ENCODE peak calls at places on chromosome 15, in nine cellular contexts. O, U, Y, G, W, C, N, E and I are unnamed samples. For H3K4me1 and H3K9me3, the result is how much of the 10 kb centered on the place peaks cover.

GRCh38 chr15:77063249-77063648 is 7.7 kb downstream of the TSPAN3 start:
- DNase-seq in G (no peak), O (no peak), W (no peak), Y (no peak), N (no peak), U (no peak), E (no peak), C (no peak), I (no peak)

GRCh38 chr15:66963710-66964109 is 101.7 kb upstream of the SMAD3 start:
- DNase-seq in G (peak), C (no peak), E (no peak), Y (no peak), U (no peak), N (no peak), W (no peak), O (no peak), I (no peak)

GRCh38 chr15:56168394-56168793 is 75.3 kb downstream of the RFX7 start:
- DNase-seq in O (no peak), G (no peak), E (no peak), U (no peak), N (no peak), C (no peak), W (no peak), Y (no peak), I (no peak)

GRCh38 chr15:89666147-89666857 is 11.0 kb upstream of the KIF7 start:
- DNase-seq in G (no peak), E (no peak), Y (no peak), O (no peak), U (no peak), C (no peak), W (peak), N (no peak), I (no peak)

GRCh38 chr15:67884009-67884408 is 44.2 kb upstream of the RNU6-1 start:
- DNase-seq in N (no peak), Y (no peak), W (no peak), C (no peak), U (no peak), G (no peak), E (no peak), O (no peak), I (no peak)

GRCh38 chr15:51121118-51121517 is 26.4 kb upstream of the TNFAIP8L3 start:
- DNase-seq in U (peak), E (peak), Y (no peak), O (no peak), W (peak), C (no peak), G (peak), N (no peak), I (no peak)

GRCh38 chr15:95996494-95996893 is 334.0 kb upstream of the NR2F2 start:
- DNase-seq in O (no peak), N (no peak), Y (no peak), U (no peak), E (no peak), G (no peak), W (no peak), C (no peak), I (no peak)

GRCh38 chr15:60804986-60805949 is 326.3 kb upstream of the ICE2 start:
- DNase-seq in W (no peak), N (no peak), C (no peak), G (no peak), U (peak), Y (no peak), E (no peak), O (peak), I (no peak)

GRCh38 chr15:22949074-22949547 is 31.1 kb downstream of the CYFIP1 start:
- DNase-seq in N (peak), C (no peak), Y (peak), E (no peak), G (peak), U (no peak), O (no peak), W (peak), I (no peak)

GRCh38 chr15:68206711-68207151 is 1.6 kb upstream of the CALML4 start:
- DNase-seq in N (no peak), C (peak), E (no peak), G (no peak), W (no peak), O (no peak), Y (no peak), U (no peak), I (peak)

GRCh38 chr15:23075927-23076326 is 36.6 kb upstream of the TUBGCP5 start:
- DNase-seq in U (no peak), W (no peak), O (no peak), G (no peak), N (no peak), Y (no peak), C (no peak), E (no peak), I (no peak)

GRCh38 chr15:69394556-69395282 is 19.4 kb upstream of the KIF23 start:
- DNase-seq in C (peak), O (peak), W (peak), E (peak), G (peak), N (peak), U (peak), Y (peak), I (peak)

GRCh38 chr15:99267957-99268356 is 16.7 kb downstream of the LRRC28 start:
- DNase-seq in E (no peak), N (no peak), G (no peak), U (no peak), Y (no peak), W (no peak), O (no peak), C (no peak), I (no peak)

GRCh38 chr15:59191855-59192237 is 14.8 kb upstream of the LDHAL6B start:
- DNase-seq in G (no peak), W (no peak), C (no peak), O (no peak), N (no peak), Y (no peak), U (peak), E (no peak), I (no peak)

DNA sequence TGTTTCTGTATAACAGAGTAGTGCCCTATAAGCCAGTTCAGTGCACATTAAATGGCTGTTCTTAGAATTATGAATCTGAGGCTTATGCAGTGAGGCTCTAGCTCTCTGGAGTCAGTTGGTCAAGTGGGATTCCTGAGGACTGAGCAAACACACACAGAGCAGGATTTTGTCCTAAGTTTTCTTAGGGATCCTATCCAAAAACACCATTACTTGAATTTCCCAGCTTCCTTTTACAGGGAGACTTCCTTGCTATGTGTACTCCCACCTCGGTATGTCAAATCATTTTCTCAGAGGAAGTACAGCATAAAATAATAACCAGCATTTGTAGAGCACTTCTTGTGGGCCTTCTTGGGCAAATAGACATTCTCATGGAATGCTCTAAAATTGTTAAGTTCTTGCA is 63.1 kb upstream of the GOLGA6B start:
- DNase-seq in E (no peak), C (no peak), G (no peak), N (no peak), W (no peak), O (no peak), Y (no peak), U (no peak), I (no peak)
- TF ChIP-seq EP300 in E (no peak), C (no peak), G (no peak), N (no peak), W (no peak), O (no peak), Y (no peak), U (no peak), I (no peak)

GRCh38 chr15:65758242-65758641 is 33.9 kb downstream of the DENND4A start:
- DNase-seq in U (no peak), E (no peak), O (no peak), G (no peak), N (no peak), Y (no peak), W (no peak), C (no peak), I (no peak)
- H3K4me1 ChIP-seq in U (under half), E (under half), O (under half), G (under half), N (under half), Y (under half), W (under half), C (under half), I (under half)

DNA sequence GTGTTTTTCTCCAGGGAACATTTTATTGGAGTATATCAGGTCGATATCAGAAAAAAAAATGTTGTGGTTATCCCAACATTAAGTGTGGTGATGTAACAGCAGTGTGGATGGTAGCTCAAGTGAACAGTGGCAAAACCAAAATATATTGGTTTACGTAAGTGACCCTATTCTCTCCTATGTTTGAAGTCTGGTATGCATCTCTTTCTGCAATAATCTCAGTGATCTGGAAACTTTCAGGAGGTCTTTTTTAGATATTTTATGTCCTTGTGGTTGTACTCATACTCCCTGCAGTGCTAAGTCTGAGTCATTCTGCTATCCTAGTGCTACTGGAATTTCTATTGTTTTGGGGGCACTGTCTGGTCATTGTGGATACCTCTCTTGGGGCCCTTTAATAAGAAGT is 137.9 kb downstream of the SNRPN start:
- DNase-seq in N (no peak), U (no peak), G (no peak), Y (no peak), W (no peak), C (no peak), O (no peak), E (no peak), I (no peak)
- H3K9me3 ChIP-seq in N (half or more), U (under half), G (under half), Y (under half), W (half or more), C (under half), O (half or more), E (half or more), I (half or more)

GRCh38 chr15:92228830-92229229 is 164.9 kb upstream of the ST8SIA2 start:
- DNase-seq in U (no peak), G (no peak), E (no peak), N (no peak), C (no peak), O (no peak), W (no peak), Y (no peak), I (no peak)

GRCh38 chr15:92224843-92225242 is 168.8 kb upstream of the ST8SIA2 start:
- DNase-seq in U (no peak), G (no peak), Y (no peak), W (no peak), N (no peak), O (no peak), E (no peak), C (no peak), I (no peak)

GRCh38 chr15:92231461-92231860 is 162.2 kb upstream of the ST8SIA2 start:
- DNase-seq in Y (no peak), U (no peak), N (no peak), O (no peak), C (no peak), E (no peak), W (no peak), G (no peak), I (no peak)

DNA sequence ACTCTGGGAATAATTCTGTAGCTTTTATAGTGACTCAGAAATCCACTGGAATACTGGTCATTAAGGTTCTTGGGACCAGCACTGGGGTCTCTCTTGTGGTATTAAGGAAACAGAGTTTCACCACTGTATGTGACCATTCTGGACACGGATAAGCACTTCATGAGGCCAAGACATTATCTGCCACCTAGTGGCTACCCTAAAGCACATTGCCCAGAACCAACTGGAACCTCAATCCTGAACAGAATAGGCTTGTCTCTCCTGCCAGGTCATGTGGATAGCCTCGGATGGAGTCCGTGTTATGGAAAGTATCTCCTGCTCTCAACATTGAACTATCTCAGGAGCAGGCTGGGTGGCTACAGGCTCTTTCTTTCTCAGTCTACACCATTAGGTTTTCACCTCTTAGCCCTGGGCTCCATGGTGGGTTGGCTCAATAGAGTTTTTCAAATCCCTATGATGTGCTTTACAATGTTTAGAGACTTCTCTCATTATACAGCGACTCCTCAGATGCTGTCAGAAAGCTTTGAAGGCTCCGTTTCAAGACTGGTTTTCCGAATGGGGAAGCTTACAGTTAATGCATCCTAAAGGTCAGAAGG is 167.6 kb upstream of the ST8SIA2 start:
- DNase-seq in E (peak), C (no peak), W (no peak), U (peak), O (no peak), Y (peak), N (no peak), G (peak), I (no peak)
- TF ChIP-seq EP300 in E (no peak), C (no peak), W (no peak), U (no peak), O (no peak), Y (no peak), N (no peak), G (no peak), I (no peak)

GRCh38 chr15:40344631-40345120 is 3.9 kb upstream of the CCDC9B start:
- DNase-seq in C (no peak), N (peak), G (peak), E (peak), O (no peak), U (peak), W (peak), Y (no peak), I (peak)
- H3K4me1 ChIP-seq in C (half or more), N (half or more), G (under half), E (half or more), O (half or more), U (under half), W (under half), Y (under half), I (half or more)

GRCh38 chr15:27701014-27701413 is 398.1 kb downstream of the OCA2 start:
- DNase-seq in C (no peak), E (no peak), N (no peak), G (no peak), W (no peak), O (no peak), Y (no peak), U (no peak), I (no peak)
- H3K9me3 ChIP-seq in C (under half), E (under half), N (under half), G (under half), W (under half), O (under half), Y (under half), U (under half), I (under half)

GRCh38 chr15:81558056-81558455 is 184.0 kb upstream of the TMC3 start:
- DNase-seq in N (no peak), G (no peak), Y (no peak), E (no peak), C (no peak), W (no peak), U (no peak), O (no peak), I (no peak)
- TF ChIP-seq EP300 in N (no peak), G (no peak), Y (no peak), E (no peak), C (no peak), W (no peak), U (no peak), O (no peak), I (no peak)

GRCh38 chr15:74781673-74782595 is at the start of gene CSK:
- DNase-seq in U (peak), O (no peak), W (peak), N (peak), E (no peak), Y (no peak), C (no peak), G (peak), I (peak)
- H3K4me1 ChIP-seq in U (under half), O (half or more), W (under half), N (half or more), E (half or more), Y (under half), C (half or more), G (half or more), I (half or more)